ENCODE peak calls at places on chromosome 1, in six cellular contexts. S is foreskin fibroblast, X is heart left ventricle, P is astrocyte of the cerebellum, D is fibroblast of lung, E is brain microvascular endothelial cell. M is an unnamed sample.

GRCh38 chr1:4367230-4367629 is 287.2 kb upstream of the AJAP1 start:
- DNase-seq in E (no peak), X (no peak), S (no peak), P (no peak), D (no peak), M (no peak)

GRCh38 chr1:43282220-43283195 is 2.9 kb downstream of the C1orf210 start:
- DNase-seq in P (no peak), D (no peak), E (no peak), X (no peak), S (no peak), M (no peak)

GRCh38 chr1:106055900-106056299 is 1000.6 kb upstream of the PRMT6 start:
- DNase-seq in X (peak), E (no peak), S (no peak), P (no peak), D (no peak), M (no peak)

GRCh38 chr1:68953316-68953715 is 456.4 kb upstream of the DEPDC1 start:
- DNase-seq in P (no peak), D (no peak), S (no peak), X (no peak), E (no peak), M (no peak)

GRCh38 chr1:168387781-168388760 is 107.4 kb downstream of the TBX19 start:
- DNase-seq in S (no peak), X (no peak), E (no peak), D (no peak), P (no peak), M (no peak)

GRCh38 chr1:24126023-24126671 is 14.2 kb upstream of the MYOM3 start:
- DNase-seq in D (no peak), S (peak), P (no peak), E (peak), X (no peak), M (no peak)

GRCh38 chr1:234955107-234955731 is 173.4 kb downstream of the TOMM20 start:
- DNase-seq in D (peak), X (peak), S (peak), P (no peak), E (no peak), M (peak)

GRCh38 chr1:68321084-68321685 is 88.9 kb upstream of the WLS start:
- DNase-seq in D (peak), X (peak), P (peak), S (peak), E (peak), M (no peak)

GRCh38 chr1:208044568-208045241 is 133.8 kb upstream of the CD34 start:
- DNase-seq in X (no peak), D (no peak), P (no peak), E (no peak), S (no peak), M (no peak)

GRCh38 chr1:22329171-22329540 is 122.5 kb upstream of the ZBTB40 start:
- DNase-seq in S (no peak), E (no peak), D (no peak), P (no peak), X (peak), M (no peak)

GRCh38 chr1:236451796-236452373 is 57.8 kb downstream of the EDARADD start:
- DNase-seq in E (no peak), D (no peak), X (no peak), P (no peak), S (no peak), M (no peak)

GRCh38 chr1:22418852-22419480 is 32.7 kb upstream of the ZBTB40 start:
- DNase-seq in S (peak), P (no peak), X (no peak), D (no peak), E (peak), M (peak)

GRCh38 chr1:169295846-169296245 is 71.8 kb downstream of the NME7 start:
- DNase-seq in X (no peak), E (no peak), S (no peak), P (no peak), D (no peak), M (no peak)

GRCh38 chr1:109824349-109825115 is 60.8 kb upstream of the EPS8L3 start:
- DNase-seq in E (no peak), D (no peak), P (no peak), S (no peak), X (no peak), M (no peak)

GRCh38 chr1:234564035-234565029 is 45.6 kb downstream of the IRF2BP2 start:
- DNase-seq in D (peak), S (peak), P (peak), E (peak), X (no peak), M (peak)

GRCh38 chr1:168621356-168621755 is 45.0 kb downstream of the XCL1 start:
- DNase-seq in S (peak), E (peak), D (no peak), P (no peak), X (no peak), M (peak)

GRCh38 chr1:184838374-184838995 is 83.8 kb upstream of the EDEM3 start:
- DNase-seq in X (peak), S (peak), D (peak), P (peak), E (peak), M (peak)

GRCh38 chr1:100631015-100631521 is 88.5 kb upstream of the VCAM1 start:
- DNase-seq in X (no peak), E (peak), P (peak), D (peak), S (peak), M (peak)

GRCh38 chr1:53617382-53618217 is 121.4 kb downstream of the GLIS1 start:
- DNase-seq in E (no peak), S (peak), X (peak), P (no peak), D (peak), M (peak)

GRCh38 chr1:39268112-39268581 is 63.7 kb downstream of the MACF1 start:
- DNase-seq in S (peak), X (peak), D (peak), P (peak), E (peak), M (peak)

GRCh38 chr1:217088521-217089221 is 365.4 kb upstream of the ESRRG start:
- DNase-seq in S (peak), P (no peak), X (no peak), E (no peak), D (peak), M (no peak)

GRCh38 chr1:117527566-117528102 is 78.2 kb upstream of the TENT5C start:
- DNase-seq in E (peak), S (peak), X (no peak), P (peak), D (peak), M (peak)

GRCh38 chr1:232487236-232487635 is 142.7 kb downstream of the SIPA1L2 start:
- DNase-seq in S (no peak), P (no peak), X (no peak), D (no peak), E (no peak), M (no peak)

GRCh38 chr1:36091141-36091540 is 2.4 kb downstream of the ADPRS start:
- DNase-seq in E (no peak), X (no peak), D (no peak), P (no peak), S (no peak), M (no peak)

GRCh38 chr1:79271759-79272158 is 265.2 kb upstream of the ADGRL4 start:
- DNase-seq in X (no peak), P (no peak), D (no peak), E (no peak), S (no peak), M (no peak)

GRCh38 chr1:179061360-179062282 is 20.2 kb upstream of the TOR3A start:
- DNase-seq in D (no peak), S (no peak), X (no peak), E (no peak), P (no peak), M (no peak)

GRCh38 chr1:174769961-174770549 is 229.7 kb upstream of the CACYBP start:
- DNase-seq in P (peak), E (peak), X (no peak), S (peak), D (peak), M (peak)

GRCh38 chr1:167447521-167448136 is 70.7 kb downstream of the CD247 start:
- DNase-seq in P (no peak), S (no peak), X (no peak), E (no peak), D (no peak), M (no peak)

GRCh38 chr1:177216587-177217202 is 45.9 kb downstream of the BRINP2 start:
- DNase-seq in X (no peak), E (no peak), S (no peak), D (no peak), P (no peak), M (no peak)

GRCh38 chr1:177223359-177223758 is 52.6 kb downstream of the BRINP2 start:
- DNase-seq in S (no peak), E (no peak), X (no peak), P (no peak), D (no peak), M (no peak)

GRCh38 chr1:177219458-177220390 is 49.0 kb downstream of the BRINP2 start:
- DNase-seq in P (no peak), S (no peak), D (peak), E (no peak), X (no peak), M (no peak)
- H3K4me3 ChIP-seq in P (no peak), S (no peak), D (no peak), E (no peak), X (no peak), M (no peak)

DNA sequence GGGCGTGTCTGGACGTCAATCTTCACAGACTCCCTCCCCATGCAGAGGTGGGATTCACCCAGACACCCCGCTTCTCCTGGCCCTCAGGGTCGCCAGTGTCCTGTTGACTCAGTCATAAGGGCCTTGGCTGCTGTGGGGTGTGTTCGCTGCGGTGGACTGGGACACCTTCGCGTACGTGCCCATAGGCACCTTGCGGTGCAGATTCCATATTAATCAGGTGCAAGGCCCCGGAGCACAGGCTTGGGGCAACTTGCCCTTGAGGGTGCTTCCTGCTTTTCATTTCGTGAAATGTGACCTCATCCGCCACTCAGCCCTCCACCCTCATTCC is 398 bp upstream of the SLC30A10 start:
- DNase-seq in X (no peak), S (no peak), E (no peak), P (no peak), D (no peak), M (no peak)
- H3K4me3 ChIP-seq in X (no peak), S (no peak), E (peak), P (peak), D (no peak), M (peak)

GRCh38 chr1:118984086-118984989 is 3.8 kb downstream of the TBX15 start:
- DNase-seq in D (peak), S (peak), X (no peak), E (peak), P (no peak), M (no peak)
- H3K4me3 ChIP-seq in D (no peak), S (peak), X (peak), E (peak), P (no peak), M (peak)

GRCh38 chr1:150970818-150971582 is 3.6 kb downstream of the CERS2 start:
- DNase-seq in X (peak), E (no peak), S (peak), D (peak), P (no peak), M (peak)
- H3K4me3 ChIP-seq in X (no peak), E (peak), S (peak), D (peak), P (peak), M (no peak)

GRCh38 chr1:214496126-214496525 is 55.3 kb downstream of the PTPN14 start:
- DNase-seq in S (no peak), D (no peak), P (no peak), X (no peak), E (no peak), M (no peak)

GRCh38 chr1:214500349-214501055 is 50.9 kb downstream of the PTPN14 start:
- DNase-seq in X (no peak), P (no peak), E (no peak), D (no peak), S (peak), M (no peak)

GRCh38 chr1:214499732-214500131 is 51.7 kb downstream of the PTPN14 start:
- DNase-seq in P (no peak), D (no peak), X (no peak), S (no peak), E (no peak), M (no peak)

GRCh38 chr1:214494706-214495105 is 56.7 kb downstream of the PTPN14 start:
- DNase-seq in X (no peak), P (peak), D (no peak), E (no peak), S (no peak), M (no peak)

DNA sequence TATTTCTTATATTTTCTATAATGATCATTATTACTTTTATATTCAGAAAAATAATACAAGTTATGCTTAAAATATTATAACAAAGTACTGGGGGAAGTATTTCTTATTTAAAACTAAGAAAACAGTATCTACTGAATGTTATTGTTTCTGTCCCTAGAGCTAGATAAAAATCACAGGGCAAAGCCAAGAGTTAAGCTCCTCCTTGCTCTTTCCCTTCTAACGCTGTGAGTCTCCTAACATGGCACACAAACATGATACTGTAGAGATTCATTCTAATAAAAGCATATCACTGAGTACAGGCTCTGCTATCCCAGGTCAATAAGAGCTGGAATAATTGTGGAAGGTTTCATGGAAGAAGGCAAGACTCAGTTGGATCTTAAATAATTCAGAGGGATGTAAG is 53.4 kb downstream of the PTPN14 start:
- DNase-seq in P (no peak), E (no peak), S (no peak), D (no peak), X (no peak), M (no peak)
- H3K4me3 ChIP-seq in P (no peak), E (no peak), S (no peak), D (no peak), X (no peak), M (no peak)